ENCODE peak calls at places on chromosomes 16 and 17, in seven cellular contexts. B, P, F, V, I, U and T are unnamed samples.

GRCh38 chr16:67430504-67431076 is 331 bp upstream of the HSD11B2 start:
- DNase-seq in F (no peak), U (no peak), P (no peak), I (peak), B (no peak), V (no peak), T (peak)

GRCh38 chr16:1749152-1750117 is 21.9 kb downstream of the NME3 start:
- DNase-seq in V (peak), F (no peak), P (no peak), I (no peak), U (no peak), B (no peak), T (peak)

GRCh38 chr16:12113581-12114375 is 137.2 kb downstream of the SNX29 start:
- DNase-seq in B (no peak), V (no peak), U (no peak), I (no peak), F (no peak), P (no peak), T (peak)

GRCh38 chr16:6204941-6205340 is 1107.3 kb upstream of the EEF2KMT start:
- DNase-seq in B (no peak), F (no peak), P (no peak), V (no peak), I (no peak), U (no peak), T (no peak)

GRCh38 chr16:1991135-1991551 is 1.4 kb downstream of the SYNGR3 start:
- DNase-seq in V (no peak), P (peak), B (no peak), I (no peak), F (no peak), U (no peak), T (no peak)

GRCh38 chr16:75943705-75944514 is 217.6 kb upstream of the CPHXL start:
- DNase-seq in U (no peak), F (no peak), P (no peak), V (no peak), B (no peak), I (no peak), T (no peak)

GRCh38 chr17:49487202-49487601 is 7.9 kb upstream of the NGFR start:
- DNase-seq in U (no peak), B (no peak), V (no peak), I (no peak), F (no peak), P (no peak), T (peak)

GRCh38 chr16:4412854-4413253 is 3.5 kb downstream of the CORO7 start:
- DNase-seq in V (no peak), F (no peak), U (no peak), I (no peak), P (no peak), B (no peak), T (no peak)

GRCh38 chr17:56718515-56718914 is 115.2 kb downstream of the C17orf67 start:
- DNase-seq in P (no peak), U (no peak), V (no peak), B (no peak), I (no peak), F (no peak), T (no peak)

GRCh38 chr17:20961551-20961950 is 81.3 kb downstream of the USP22 start:
- DNase-seq in F (no peak), P (no peak), U (no peak), B (no peak), V (no peak), I (no peak), T (no peak)

GRCh38 chr16:89314357-89314756 is 96.9 kb downstream of the ZNF778 start:
- DNase-seq in B (no peak), F (no peak), V (no peak), I (peak), P (no peak), U (no peak), T (peak)